ENCODE peak calls at places on chromosomes 3 and 15, in ten cellular contexts. V, R, X, M, Z, Q, P, A, W and J are unnamed samples.

GRCh38 chr3:9769426-9770275 is at the start of gene CAMK1:
- DNase-seq in X (peak; percentile 88), M (no peak), W (peak; percentile 75), Z (peak; percentile 58), Q (no peak), V (peak; percentile 91), A (peak; percentile 92), R (peak; percentile 86), P (peak; percentile 85), J (peak; percentile 79)

GRCh38 chr3:29711255-29711771 is 430.4 kb downstream of the RBMS3 start:
- DNase-seq in A (no peak), Z (no peak), Q (no peak), X (no peak), P (no peak), M (no peak), V (no peak), R (no peak), W (no peak), J (no peak)

GRCh38 chr15:97755726-97756125 is 204.8 kb upstream of the ARRDC4 start:
- DNase-seq in A (no peak), V (no peak), Z (no peak), R (no peak), P (no peak), M (no peak), Q (no peak), X (no peak), W (no peak), J (no peak)

GRCh38 chr3:106945435-106945834 is 431.8 kb upstream of the CCDC54 start:
- DNase-seq in P (no peak), X (no peak), W (no peak), Q (no peak), R (no peak), M (no peak), Z (peak; percentile 20), A (peak; percentile 4), V (no peak), J (no peak)

GRCh38 chr3:86739244-86739643 is 251.7 kb downstream of the VGLL3 start:
- DNase-seq in X (no peak), W (no peak), R (no peak), A (no peak), Q (no peak), Z (no peak), M (no peak), P (no peak), V (no peak), J (no peak)

GRCh38 chr3:183394150-183394549 is 34.3 kb downstream of the MCF2L2 start:
- DNase-seq in V (no peak), P (no peak), X (no peak), W (no peak), R (no peak), A (no peak), Z (no peak), Q (no peak), M (no peak), J (no peak)

GRCh38 chr3:177932750-177933660 is 603.2 kb upstream of the KCNMB2 start:
- DNase-seq in R (no peak), Q (no peak), Z (peak; percentile 6), X (no peak), M (no peak), A (no peak), W (peak; percentile 95), V (no peak), P (no peak), J (no peak)

GRCh38 chr3:132626955-132627354 is 29.9 kb downstream of the ACKR4 start:
- DNase-seq in M (no peak), R (no peak), A (no peak), P (no peak), X (no peak), W (no peak), V (no peak), Q (no peak), Z (no peak), J (peak; percentile 33)

GRCh38 chr15:68650901-68651709 is 72.3 kb downstream of the CORO2B start:
- DNase-seq in V (peak; percentile 47), R (peak; percentile 77), Q (no peak), A (peak; percentile 62), W (peak; percentile 45), M (peak; percentile 62), Z (no peak), P (peak; percentile 73), X (peak; percentile 66), J (peak; percentile 40)

GRCh38 chr3:15606434-15606891 is 4.9 kb downstream of the BTD start:
- DNase-seq in V (no peak), M (no peak), X (no peak), P (no peak), A (no peak), Z (no peak), R (peak; percentile 31), Q (no peak), W (peak; percentile 43), J (no peak)

GRCh38 chr3:169387751-169388696 is 275.5 kb downstream of the MECOM start:
- DNase-seq in Z (no peak), W (peak; percentile 81), X (peak; percentile 59), R (peak; percentile 41), V (peak; percentile 24), M (no peak), P (peak; percentile 76), Q (no peak), A (no peak), J (no peak)

GRCh38 chr3:43950775-43951174 is 260.0 kb downstream of the ABHD5 start:
- DNase-seq in M (peak; percentile 17), A (no peak), Q (no peak), Z (no peak), W (no peak), R (no peak), V (no peak), X (no peak), P (no peak), J (no peak)

DNA sequence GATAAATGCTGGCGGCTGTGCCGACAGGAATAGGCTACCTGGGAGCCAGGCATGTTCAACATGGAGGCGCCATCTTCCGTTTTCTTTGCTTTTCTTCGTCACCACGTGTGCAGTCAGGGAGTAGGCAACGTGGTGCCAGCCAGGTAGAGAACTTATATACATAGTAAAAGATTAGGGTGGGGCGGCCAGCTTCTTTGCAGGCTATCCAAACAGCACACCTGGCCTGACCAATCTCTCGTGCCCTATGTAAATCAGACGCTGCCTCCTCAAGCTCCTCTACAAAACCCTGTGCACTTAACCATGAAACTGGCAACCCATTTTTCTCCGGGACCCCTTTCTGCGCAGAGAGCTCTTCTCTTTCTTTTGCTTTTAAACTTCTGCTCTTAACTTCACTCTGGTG is 28.6 kb upstream of the OR5K4 start:
- DNase-seq in R (peak; percentile 80), M (no peak), P (peak; percentile 20), Q (no peak), W (no peak), X (peak; percentile 42), A (no peak), V (no peak), Z (no peak), J (no peak)
- H3K4me3 ChIP-seq in R (no peak overlapping the region), M (no peak overlapping the region), P (no peak overlapping the region), Q (no peak overlapping the region), W (no peak overlapping the region), X (no peak overlapping the region), A (no peak overlapping the region), V (no peak overlapping the region), Z (no peak overlapping the region), J (no peak overlapping the region)

GRCh38 chr3:187368765-187369450 is 723 bp downstream of the RTP4 start:
- DNase-seq in Q (no peak), A (no peak), X (no peak), R (no peak), W (no peak), M (no peak), Z (no peak), P (no peak), V (no peak), J (no peak)

GRCh38 chr3:187368251-187368733 is at the start of gene RTP4:
- DNase-seq in V (no peak), Z (peak; percentile 10), R (peak; percentile 14), Q (no peak), M (peak; percentile 44), X (no peak), A (no peak), W (peak; percentile 61), P (no peak), J (no peak)

GRCh38 chr3:187361835-187362234 is 6.3 kb upstream of the RTP4 start:
- DNase-seq in R (no peak), X (no peak), W (no peak), A (no peak), V (no peak), Z (no peak), M (no peak), Q (no peak), P (no peak), J (no peak)

GRCh38 chr3:187370051-187370450 is 1.9 kb downstream of the RTP4 start:
- DNase-seq in A (no peak), M (no peak), R (no peak), P (no peak), V (no peak), Z (no peak), W (no peak), Q (no peak), X (no peak), J (no peak)

GRCh38 chr3:187367561-187368103 is 553 bp upstream of the RTP4 start:
- DNase-seq in R (no peak), Q (no peak), V (peak; percentile 45), P (peak; percentile 49), X (peak; percentile 48), W (no peak), A (no peak), Z (no peak), M (no peak), J (no peak)
- H3K27ac ChIP-seq in R (peak overlapping the region; percentile 89), Q (no peak overlapping the region), V (peak overlapping the region; percentile 87), P (peak overlapping the region; percentile 62), X (peak overlapping the region; percentile 92), W (no peak overlapping the region), A (no peak overlapping the region), Z (no peak overlapping the region), M (no peak overlapping the region), J (no peak overlapping the region)

GRCh38 chr3:17469954-17470353 is 272.5 kb downstream of the TBC1D5 start:
- DNase-seq in P (no peak), Z (no peak), V (no peak), M (no peak), X (no peak), Q (no peak), A (no peak), W (no peak), R (no peak), J (no peak)

GRCh38 chr3:17469520-17469919 is 272.9 kb downstream of the TBC1D5 start:
- DNase-seq in P (no peak), A (no peak), M (no peak), V (no peak), Q (no peak), W (no peak), R (no peak), Z (no peak), X (no peak), J (no peak)

GRCh38 chr3:17478673-17479072 is 263.8 kb downstream of the TBC1D5 start:
- DNase-seq in Z (peak; percentile 97), V (no peak), A (no peak), R (no peak), Q (peak; percentile 60), P (no peak), M (no peak), W (no peak), X (no peak), J (no peak)

GRCh38 chr3:17473761-17474160 is 268.7 kb downstream of the TBC1D5 start:
- DNase-seq in P (no peak), Q (no peak), M (no peak), V (no peak), X (no peak), W (peak; percentile 38), Z (peak; percentile 23), R (no peak), A (peak; percentile 27), J (no peak)
- TF ChIP-seq CTCF in P (no peak), Q (peak; percentile 42), M (no peak), V (no peak), X (no peak), W (no peak), Z (peak; percentile 41), R (no peak), A (peak; percentile 62), J (no peak)

GRCh38 chr3:52155912-52156311 is 1.7 kb upstream of the POC1A start:
- DNase-seq in M (no peak), V (no peak), Q (no peak), P (no peak), Z (no peak), R (no peak), X (no peak), W (no peak), A (no peak), J (no peak)
- H3K4me3 ChIP-seq in M (no peak overlapping the region), V (no peak overlapping the region), Q (no peak overlapping the region), P (no peak overlapping the region), Z (no peak overlapping the region), R (no peak overlapping the region), X (no peak overlapping the region), W (no peak overlapping the region), A (no peak overlapping the region), J (no peak overlapping the region)